ENCODE peak calls at places on chromosomes 16 and 17, in seven cellular contexts. D is right atrium auricular region, K is endothelial cell, I is adrenal gland, C is fibroblast of the aortic adventitia, R is RWPE1, T is occipital lobe. S is an unnamed sample.

GRCh38 chr16:77132051-77132618 is 58.9 kb upstream of the MON1B start:
- DNase-seq in D (no peak), K (no peak), I (no peak), C (no peak), R (no peak), T (no peak), S (peak; percentile 15)

GRCh38 chr16:67279296-67280089 is at the start of gene PLEKHG4:
- DNase-seq in D (no peak), K (peak; percentile 82), I (peak; percentile 75), C (peak; percentile 59), R (peak; percentile 89), T (no peak), S (peak; percentile 93)

GRCh38 chr17:30922235-30922993 is 669 bp downstream of the ADAP2 start:
- DNase-seq in D (no peak), K (peak; percentile 10), I (no peak), C (no peak), R (no peak), T (no peak), S (no peak)

GRCh38 chr17:44878627-44879221 is 20.5 kb downstream of the EFTUD2 start:
- DNase-seq in D (no peak), K (peak; percentile 23), I (no peak), C (peak; percentile 59), R (peak; percentile 54), T (no peak), S (peak; percentile 19)

GRCh38 chr16:23508589-23509440 is 1.5 kb downstream of the GGA2 start:
- DNase-seq in D (peak; percentile 63), K (peak; percentile 13), I (no peak), C (peak; percentile 38), R (no peak), T (peak; percentile 31), S (no peak)

GRCh38 chr16:27401768-27402568 is at the start of gene IL21R:
- DNase-seq in D (peak; percentile 60), K (no peak), I (peak; percentile 64), C (peak; percentile 59), R (no peak), T (peak; percentile 17), S (no peak)

GRCh38 chr16:14354561-14355351 is 275.3 kb downstream of the PARN start:
- DNase-seq in D (no peak), K (no peak), I (peak; percentile 85), C (peak; percentile 15), R (no peak), T (no peak), S (no peak)

GRCh38 chr17:6936370-6937028 is 59.4 kb upstream of the ALOX12 start:
- DNase-seq in D (no peak), K (no peak), I (peak; percentile 32), C (no peak), R (no peak), T (peak; percentile 9), S (no peak)

GRCh38 chr16:775236-775796 is 12.9 kb downstream of the RPUSD1 start:
- DNase-seq in D (no peak), K (no peak), I (no peak), C (no peak), R (no peak), T (no peak), S (no peak)

GRCh38 chr16:22751685-22752084 is 62.3 kb upstream of the HS3ST2 start:
- DNase-seq in D (no peak), K (no peak), I (no peak), C (no peak), R (no peak), T (peak; percentile 15), S (no peak)

GRCh38 chr16:25135239-25135878 is 23.8 kb downstream of the LCMT1 start:
- DNase-seq in D (no peak), K (no peak), I (no peak), C (peak; percentile 44), R (peak; percentile 26), T (no peak), S (no peak)

GRCh38 chr17:4840893-4841242 is 7.7 kb downstream of the MINK1 start:
- DNase-seq in D (no peak), K (no peak), I (no peak), C (no peak), R (no peak), T (no peak), S (no peak)

GRCh38 chr17:78383725-78384471 is 5.4 kb downstream of the PGS1 start:
- DNase-seq in D (peak; percentile 92), K (peak; percentile 55), I (peak; percentile 85), C (peak; percentile 99), R (peak; percentile 95), T (no peak), S (no peak)

GRCh38 chr17:66819466-66819865 is 15.5 kb upstream of the CACNG5 start:
- DNase-seq in D (no peak), K (no peak), I (no peak), C (no peak), R (no peak), T (no peak), S (no peak)

GRCh38 chr16:17509194-17509593 is 38.4 kb upstream of the XYLT1 start:
- DNase-seq in D (no peak), K (no peak), I (no peak), C (peak; percentile 69), R (no peak), T (no peak), S (no peak)

GRCh38 chr17:80817861-80818260 is 173.8 kb upstream of the CHMP6 start:
- DNase-seq in D (no peak), K (no peak), I (peak; percentile 12), C (peak; percentile 16), R (peak; percentile 38), T (no peak), S (no peak)

GRCh38 chr17:19317359-19318095 is 45.0 kb downstream of the B9D1 start:
- DNase-seq in D (peak; percentile 88), K (peak; percentile 52), I (peak; percentile 99), C (peak; percentile 40), R (no peak), T (peak; percentile 88), S (no peak)

GRCh38 chr17:78214706-78215061 is 631 bp downstream of the BIRC5 start:
- DNase-seq in D (no peak), K (no peak), I (no peak), C (no peak), R (no peak), T (no peak), S (no peak)

GRCh38 chr16:88505405-88506082 is 52.5 kb downstream of the ZFPM1 start:
- DNase-seq in D (no peak), K (peak; percentile 40), I (peak; percentile 43), C (peak; percentile 27), R (peak; percentile 36), T (no peak), S (peak; percentile 98)

GRCh38 chr16:79801550-79802090 is 201.1 kb upstream of the MAF start:
- DNase-seq in D (no peak), K (no peak), I (no peak), C (no peak), R (peak; percentile 6), T (no peak), S (no peak)

GRCh38 chr17:48011405-48012150 is 26.0 kb downstream of the COPZ2 start:
- DNase-seq in D (no peak), K (no peak), I (no peak), C (peak; percentile 40), R (peak; percentile 18), T (no peak), S (peak; percentile 92)

GRCh38 chr17:27378482-27379200 is 77.6 kb upstream of the KSR1 start:
- DNase-seq in D (no peak), K (no peak), I (no peak), C (no peak), R (no peak), T (no peak), S (no peak)

GRCh38 chr16:81779540-81780320 is 639 bp downstream of the PLCG2 start:
- DNase-seq in D (no peak), K (peak; percentile 23), I (peak; percentile 38), C (no peak), R (no peak), T (no peak), S (no peak)

GRCh38 chr16:9567674-9568073 is 476.2 kb downstream of the HAPSTR1 start:
- DNase-seq in D (no peak), K (no peak), I (no peak), C (no peak), R (no peak), T (no peak), S (no peak)

GRCh38 chr17:57975044-57975443 is 13.0 kb downstream of the VEZF1 start:
- DNase-seq in D (no peak), K (no peak), I (no peak), C (peak; percentile 57), R (no peak), T (no peak), S (peak; percentile 40)

GRCh38 chr16:83746611-83747010 is 61.2 kb upstream of the HSBP1 start:
- DNase-seq in D (no peak), K (no peak), I (no peak), C (no peak), R (no peak), T (no peak), S (no peak)

GRCh38 chr17:42329025-42329976 is 41.0 kb downstream of the STAT5A start:
- DNase-seq in D (no peak), K (no peak), I (no peak), C (peak; percentile 88), R (peak; percentile 78), T (no peak), S (no peak)

GRCh38 chr16:30535106-30535776 is 583 bp upstream of the ZNF747 start:
- DNase-seq in D (no peak), K (no peak), I (no peak), C (no peak), R (no peak), T (no peak), S (no peak)

GRCh38 chr17:8159459-8160223 is 3.1 kb downstream of the VAMP2 start:
- DNase-seq in D (no peak), K (no peak), I (no peak), C (no peak), R (no peak), T (no peak), S (no peak)

GRCh38 chr17:62688398-62689140 is 61.1 kb downstream of the MRC2 start:
- DNase-seq in D (no peak), K (no peak), I (no peak), C (no peak), R (no peak), T (no peak), S (no peak)

GRCh38 chr16:50697881-50698767 is 4.7 kb downstream of the NOD2 start:
- DNase-seq in D (no peak), K (no peak), I (peak; percentile 46), C (peak; percentile 40), R (no peak), T (no peak), S (no peak)

GRCh38 chr17:20158580-20158979 is 149.4 kb downstream of the SPECC1 start:
- DNase-seq in D (no peak), K (no peak), I (peak; percentile 67), C (no peak), R (no peak), T (no peak), S (no peak)

GRCh38 chr16:56360117-56361008 is 65.0 kb downstream of the AMFR start:
- DNase-seq in D (peak; percentile 57), K (no peak), I (peak; percentile 50), C (no peak), R (no peak), T (no peak), S (no peak)